ENCODE peak calls at places on chromosomes 12 and 14, in five cellular contexts. P is heart right ventricle; T is PC-3; R is fibroblast of lung; Q is CD4-positive, alpha-beta memory T cell. W is an unnamed sample.
A peak's percentile ranks its signal among the peaks of the same experiment; 100 is the strongest.

GRCh38 chr14:69701269-69701668 is 65.7 kb upstream of the SRSF5 start:
- DNase-seq in P (no peak), T (no peak), R (no peak), Q (no peak), W (no peak)

GRCh38 chr12:28998662-28999120 is 150.4 kb upstream of the FAR2 start:
- DNase-seq in P (no peak), T (peak; percentile 92), R (peak; percentile 53), Q (no peak), W (no peak)

GRCh38 chr12:22667122-22667521 is 42.2 kb downstream of the ETNK1 start:
- DNase-seq in P (no peak), T (no peak), R (no peak), Q (no peak), W (no peak)

GRCh38 chr12:79782197-79782890 is 91.6 kb upstream of the PAWR start:
- DNase-seq in P (no peak), T (no peak), R (peak; percentile 46), Q (no peak), W (no peak)

GRCh38 chr14:103716091-103716801 is 636 bp downstream of the ZFYVE21 start:
- DNase-seq in P (no peak), T (no peak), R (no peak), Q (no peak), W (no peak)

GRCh38 chr14:32576088-32576795 is 247.1 kb downstream of the AKAP6 start:
- DNase-seq in P (peak; percentile 34), T (peak; percentile 75), R (peak; percentile 77), Q (peak; percentile 37), W (peak; percentile 64)

GRCh38 chr12:48996794-48997718 is 2.1 kb downstream of the DDN start:
- DNase-seq in P (peak; percentile 79), T (peak; percentile 75), R (peak; percentile 68), Q (peak; percentile 55), W (peak; percentile 84)

GRCh38 chr12:47504775-47505446 is 200.9 kb downstream of the RPAP3 start:
- DNase-seq in P (no peak), T (peak; percentile 52), R (no peak), Q (no peak), W (no peak)

GRCh38 chr14:99118946-99119345 is 153.1 kb downstream of the BCL11B start:
- DNase-seq in P (no peak), T (no peak), R (no peak), Q (no peak), W (peak; percentile 13)

GRCh38 chr12:2212971-2213869 is 160.4 kb downstream of the CACNA1C start:
- DNase-seq in P (no peak), T (no peak), R (no peak), Q (no peak), W (no peak)

GRCh38 chr12:56311003-56311402 is 4.8 kb downstream of the CNPY2 start:
- DNase-seq in P (no peak), T (no peak), R (no peak), Q (no peak), W (no peak)

GRCh38 chr12:112938751-112939150 is 477 bp downstream of the OAS3 start:
- DNase-seq in P (no peak), T (peak; percentile 13), R (peak; percentile 2), Q (no peak), W (no peak)

GRCh38 chr12:922297-922696 is 27.2 kb downstream of the RAD52 start:
- DNase-seq in P (no peak), T (no peak), R (peak; percentile 11), Q (no peak), W (no peak)

GRCh38 chr14:106691601-106692291 is 1165.4 kb downstream of the TMEM121 start:
- DNase-seq in P (peak; percentile 5), T (no peak), R (no peak), Q (peak; percentile 26), W (no peak)

GRCh38 chr12:55693323-55694187 is 14.1 kb downstream of the ITGA7 start:
- DNase-seq in P (no peak), T (no peak), R (no peak), Q (no peak), W (no peak)

GRCh38 chr12:106692896-106693295 is 81.6 kb upstream of the RIC8B start:
- DNase-seq in P (no peak), T (no peak), R (no peak), Q (no peak), W (no peak)

GRCh38 chr12:130743606-130744005 is 27.5 kb upstream of the RIMBP2 start:
- DNase-seq in P (no peak), T (no peak), R (no peak), Q (no peak), W (no peak)

GRCh38 chr12:54588892-54589291 is 433 bp upstream of the PPP1R1A start:
- DNase-seq in P (no peak), T (no peak), R (no peak), Q (no peak), W (no peak)

GRCh38 chr12:87266305-87266704 is 762.9 kb downstream of the C12orf50 start:
- DNase-seq in P (no peak), T (peak; percentile 44), R (no peak), Q (no peak), W (no peak)

GRCh38 chr12:83537428-83538053 is 850.8 kb downstream of the TMTC2 start:
- DNase-seq in P (no peak), T (no peak), R (no peak), Q (no peak), W (no peak)

GRCh38 chr12:93594766-93595165 is 22.3 kb downstream of the SOCS2 start:
- DNase-seq in P (no peak), T (no peak), R (no peak), Q (no peak), W (no peak)

GRCh38 chr14:70171719-70172118 is 17.0 kb downstream of the SLC8A3 start:
- DNase-seq in P (no peak), T (no peak), R (no peak), Q (no peak), W (no peak)

GRCh38 chr14:85281921-85282320 is 248.0 kb upstream of the FLRT2 start:
- DNase-seq in P (no peak), T (no peak), R (no peak), Q (no peak), W (no peak)

GRCh38 chr14:23930742-23931141 is 22.8 kb upstream of the DHRS4 start:
- DNase-seq in P (no peak), T (peak; percentile 7), R (no peak), Q (no peak), W (peak; percentile 68)

GRCh38 chr12:2876431-2877046 is 435 bp downstream of the FOXM1 start:
- DNase-seq in P (no peak), T (peak; percentile 20), R (peak; percentile 26), Q (no peak), W (no peak)

GRCh38 chr14:99387880-99388279 is 92.8 kb downstream of the SETD3 start:
- DNase-seq in P (no peak), T (no peak), R (no peak), Q (no peak), W (no peak)

DNA sequence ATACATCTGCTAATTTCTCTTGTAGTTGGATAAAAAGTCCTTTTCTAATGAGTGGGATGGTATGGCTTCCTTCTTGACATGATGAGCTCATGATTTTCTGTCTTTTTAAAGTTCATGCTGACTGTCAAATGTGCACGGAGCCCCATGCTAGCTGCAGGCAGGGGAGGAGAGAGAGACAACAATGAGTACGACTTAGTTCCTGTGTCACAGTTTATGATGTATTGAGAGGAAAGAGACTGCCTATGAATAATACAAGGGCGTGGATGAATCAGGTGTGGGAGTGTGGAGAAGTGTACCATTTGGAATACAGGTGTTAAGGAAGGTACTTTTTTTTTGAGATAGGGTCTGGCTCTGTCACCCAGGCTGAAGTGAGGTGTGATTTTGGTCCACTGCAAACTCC is 10.7 kb upstream of the TBC1D30 start:
- DNase-seq in P (no peak), T (peak; percentile 72), R (no peak), Q (no peak), W (no peak)
- H3K36me3 ChIP-seq in P (no peaks in the 10 kb centered on the region), T (no peaks in the 10 kb centered on the region), R (no peaks in the 10 kb centered on the region), Q (no peaks in the 10 kb centered on the region), W (no peaks in the 10 kb centered on the region)

GRCh38 chr14:31110872-31111271 is 84.7 kb upstream of the STRN3 start:
- DNase-seq in P (no peak), T (no peak), R (peak; percentile 38), Q (no peak), W (no peak)
- H3K36me3 ChIP-seq in P (peaks cover 79% of the 10 kb centered on the region), T (peaks cover 62% of the 10 kb centered on the region), R (peaks cover 12% of the 10 kb centered on the region), Q (peaks cover 46% of the 10 kb centered on the region), W (peaks cover 92% of the 10 kb centered on the region)

GRCh38 chr12:124465473-124465872 is 101.9 kb downstream of the NCOR2 start:
- DNase-seq in P (no peak), T (no peak), R (no peak), Q (no peak), W (no peak)
- H3K36me3 ChIP-seq in P (peaks cover 27% of the 10 kb centered on the region), T (peaks cover 36% of the 10 kb centered on the region), R (peaks cover 8% of the 10 kb centered on the region), Q (no peaks in the 10 kb centered on the region), W (peaks cover 55% of the 10 kb centered on the region)

DNA sequence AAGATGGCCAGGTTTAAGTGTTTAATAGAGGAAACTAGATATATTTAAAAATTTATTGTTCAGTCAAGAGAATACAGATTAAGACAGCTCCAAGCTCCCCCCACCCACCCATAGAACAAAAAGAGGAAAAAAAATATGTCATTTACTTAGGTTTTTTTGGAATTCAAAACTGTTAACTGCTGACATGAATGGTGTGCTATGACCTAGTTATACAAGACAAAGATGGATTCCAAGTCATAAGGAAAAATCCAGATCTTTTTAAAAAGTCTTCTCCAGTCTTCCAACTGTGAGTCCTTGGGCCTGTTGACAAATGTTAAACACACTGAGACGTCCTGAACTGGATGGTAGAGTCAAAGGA is 1.3 kb upstream of the SETD1B start:
- DNase-seq in P (no peak), T (no peak), R (no peak), Q (no peak), W (no peak)
- H3K36me3 ChIP-seq in P (no peaks in the 10 kb centered on the region), T (peaks cover under 1% of the 10 kb centered on the region), R (peaks cover 6% of the 10 kb centered on the region), Q (peaks cover 16% of the 10 kb centered on the region), W (peaks cover 6% of the 10 kb centered on the region)

GRCh38 chr14:54787263-54787662 is 115.4 kb downstream of the GCH1 start:
- DNase-seq in P (no peak), T (no peak), R (no peak), Q (no peak), W (no peak)
- H3K36me3 ChIP-seq in P (peaks cover 22% of the 10 kb centered on the region), T (peaks cover 22% of the 10 kb centered on the region), R (peaks cover 41% of the 10 kb centered on the region), Q (no peaks in the 10 kb centered on the region), W (peaks cover 77% of the 10 kb centered on the region)